ENCODE peak calls at places on chromosome 20, in four cellular contexts. T, Y, K and I are unnamed samples.

GRCh38 chr20:50399003-50399916 is 110.9 kb upstream of the PTPN1 start:
- DNase-seq in T (no peak), Y (peak; percentile 51), K (peak; percentile 53), I (no peak)

GRCh38 chr20:3786126-3786484 is 435 bp downstream of the CENPB start:
- DNase-seq in T (no peak), Y (peak; percentile 61), K (peak; percentile 69), I (peak; percentile 70)

GRCh38 chr20:51488331-51488730 is 54.2 kb downstream of the NFATC2 start:
- DNase-seq in T (no peak), Y (no peak), K (no peak), I (no peak)

GRCh38 chr20:24444531-24445190 is 24.8 kb upstream of the SYNDIG1 start:
- DNase-seq in T (no peak), Y (no peak), K (no peak), I (no peak)

GRCh38 chr20:61389077-61389476 is 137.0 kb downstream of the CDH4 start:
- DNase-seq in T (no peak), Y (no peak), K (no peak), I (no peak)

GRCh38 chr20:59191756-59192532 is 28.3 kb downstream of the ZNF831 start:
- DNase-seq in T (no peak), Y (no peak), K (no peak), I (no peak)

GRCh38 chr20:47232518-47232917 is 124.0 kb downstream of the ZMYND8 start:
- DNase-seq in T (no peak), Y (no peak), K (no peak), I (no peak)

GRCh38 chr20:38250607-38251006 is 9.9 kb downstream of the KIAA1755 start:
- DNase-seq in T (peak; percentile 40), Y (no peak), K (no peak), I (no peak)

GRCh38 chr20:63753381-63753780 is 13.8 kb downstream of the SLC2A4RG start:
- DNase-seq in T (peak; percentile 27), Y (no peak), K (no peak), I (no peak)

GRCh38 chr20:63752411-63753101 is 13.0 kb downstream of the SLC2A4RG start:
- DNase-seq in T (peak; percentile 57), Y (no peak), K (no peak), I (no peak)

GRCh38 chr20:63749597-63750508 is 10.3 kb downstream of the SLC2A4RG start:
- DNase-seq in T (no peak), Y (no peak), K (no peak), I (no peak)

GRCh38 chr20:63750807-63751470 is 11.4 kb downstream of the SLC2A4RG start:
- DNase-seq in T (peak; percentile 55), Y (no peak), K (no peak), I (no peak)

DNA sequence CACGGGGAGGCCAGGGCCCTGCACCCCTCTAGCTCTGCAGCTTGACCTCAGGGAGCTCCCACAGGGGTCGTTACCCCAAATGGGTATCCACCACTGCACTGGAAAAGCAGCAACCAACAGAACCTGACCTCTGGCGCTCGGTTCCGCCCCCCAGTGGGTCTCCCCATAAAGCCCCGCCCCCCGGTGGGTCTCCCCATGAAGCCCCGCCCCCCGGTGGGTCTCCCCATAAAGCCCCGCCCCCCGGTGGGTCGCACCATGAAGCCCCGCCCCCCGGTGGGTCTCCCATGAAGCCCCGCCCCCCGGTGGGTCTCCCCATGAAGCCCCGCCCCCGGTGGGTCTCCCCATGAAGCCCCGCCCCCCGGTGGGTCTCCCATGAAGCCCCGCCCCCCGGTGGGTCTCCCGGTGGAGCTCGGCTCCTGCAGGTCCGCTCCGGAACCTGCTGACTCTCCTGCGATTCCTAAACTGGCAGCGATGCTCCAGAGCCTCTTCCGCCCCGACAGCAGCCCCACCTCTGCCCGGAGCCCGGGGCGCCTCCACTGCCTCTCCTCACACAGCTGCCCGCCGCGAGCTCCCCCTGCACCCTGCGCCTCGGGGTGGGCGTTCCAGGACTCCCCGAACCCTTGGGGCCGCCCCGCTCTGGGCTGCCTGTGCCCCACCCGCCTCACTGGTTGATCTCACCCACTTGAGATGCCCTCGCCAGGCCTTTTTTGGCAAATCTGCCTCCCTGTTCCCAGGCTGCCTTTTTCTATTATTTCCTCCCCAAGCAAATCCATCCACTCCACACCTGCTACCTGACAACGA is 12.1 kb downstream of the SLC2A4RG start:
- DNase-seq in T (peak; percentile 74), Y (no peak), K (no peak), I (no peak)
- H4K91ac ChIP-seq in T (no peak overlapping the region), Y (no peak overlapping the region), K (no peak overlapping the region), I (peak overlapping the region; percentile 40)

GRCh38 chr20:19816386-19816785 is 58.3 kb downstream of the RIN2 start:
- DNase-seq in T (no peak), Y (no peak), K (peak; percentile 65), I (no peak)
- H4K91ac ChIP-seq in T (no peak overlapping the region), Y (peak overlapping the region; percentile 99), K (peak overlapping the region; percentile 90), I (no peak overlapping the region)

GRCh38 chr20:62636446-62636845 is 5.9 kb upstream of the SLCO4A1 start:
- DNase-seq in T (no peak), Y (no peak), K (no peak), I (no peak)
- H4K91ac ChIP-seq in T (no peak overlapping the region), Y (no peak overlapping the region), K (no peak overlapping the region), I (no peak overlapping the region)

GRCh38 chr20:17835941-17836861 is 132.4 kb downstream of the SNX5 start:
- DNase-seq in T (no peak), Y (peak; percentile 87), K (peak; percentile 59), I (no peak)
- H4K91ac ChIP-seq in T (no peak overlapping the region), Y (peak overlapping the region; percentile 97), K (peak overlapping the region; percentile 31), I (no peak overlapping the region)

GRCh38 chr20:63664143-63664851 is 6.2 kb downstream of the RTEL1 start:
- DNase-seq in T (no peak), Y (no peak), K (no peak), I (no peak)
- H4K91ac ChIP-seq in T (no peak overlapping the region), Y (no peak overlapping the region), K (no peak overlapping the region), I (no peak overlapping the region)

GRCh38 chr20:42697962-42698361 is 491.7 kb downstream of the PTPRT start:
- DNase-seq in T (no peak), Y (no peak), K (no peak), I (no peak)
- H4K91ac ChIP-seq in T (no peak overlapping the region), Y (no peak overlapping the region), K (no peak overlapping the region), I (no peak overlapping the region)